ENCODE peak calls at places on chromosome 12, in five cellular contexts. K is HepG2, T is K562, P is GM12878, W is H1. R is an unnamed sample.

GRCh38 chr12:41368006-41368405 is 179.9 kb downstream of the PDZRN4 start:
- DNase-seq in P (no peak), W (no peak), K (no peak), T (no peak), R (peak)

GRCh38 chr12:21542412-21542811 is 16.3 kb downstream of the SPX start:
- DNase-seq in W (no peak), T (no peak), K (no peak), P (no peak), R (no peak)

GRCh38 chr12:57611116-57611809 is at the start of gene ARHGEF25:
- DNase-seq in K (peak), P (no peak), W (peak), T (peak), R (no peak)

GRCh38 chr12:49296034-49296835 is 1.3 kb downstream of the PRPH start:
- DNase-seq in T (peak), K (peak), P (no peak), W (peak), R (no peak)

GRCh38 chr12:122944588-122944987 is 21.7 kb downstream of the ABCB9 start:
- DNase-seq in P (no peak), K (peak), T (no peak), W (no peak), R (peak)

GRCh38 chr12:65826513-65827171 is 2.4 kb downstream of the HMGA2 start:
- DNase-seq in T (no peak), W (no peak), P (no peak), K (no peak), R (no peak)

GRCh38 chr12:69991683-69992297 is 166.8 kb downstream of the MYRFL start:
- DNase-seq in P (no peak), T (no peak), K (no peak), W (no peak), R (no peak)

GRCh38 chr12:116880817-116881324 is 370 bp downstream of the HRK start:
- DNase-seq in P (no peak), K (peak), T (peak), W (peak), R (no peak)

GRCh38 chr12:54162741-54163140 is 26.0 kb downstream of the SMUG1 start:
- DNase-seq in W (no peak), P (no peak), T (no peak), K (no peak), R (no peak)

GRCh38 chr12:38141239-38141638 is 175.3 kb upstream of the ALG10B start:
- DNase-seq in T (no peak), P (no peak), K (no peak), W (no peak), R (no peak)

GRCh38 chr12:113488322-113488721 is 16.7 kb upstream of the LHX5 start:
- DNase-seq in T (no peak), W (no peak), P (no peak), K (no peak), R (no peak)

GRCh38 chr12:105334568-105334967 is 4.1 kb downstream of the C12orf75 start:
- DNase-seq in K (no peak), W (no peak), P (no peak), T (no peak), R (no peak)
- TF ChIP-seq ZNF274 in K (no peak), W (no peak), P (no peak), T (no peak), R (no peak)

GRCh38 chr12:94587266-94588241 is 62.8 kb downstream of the TMCC3 start:
- DNase-seq in K (no peak), W (no peak), T (no peak), P (no peak), R (no peak)
- TF ChIP-seq POLR2A in K (no peak), W (no peak), T (no peak), P (no peak), R (no peak)

DNA sequence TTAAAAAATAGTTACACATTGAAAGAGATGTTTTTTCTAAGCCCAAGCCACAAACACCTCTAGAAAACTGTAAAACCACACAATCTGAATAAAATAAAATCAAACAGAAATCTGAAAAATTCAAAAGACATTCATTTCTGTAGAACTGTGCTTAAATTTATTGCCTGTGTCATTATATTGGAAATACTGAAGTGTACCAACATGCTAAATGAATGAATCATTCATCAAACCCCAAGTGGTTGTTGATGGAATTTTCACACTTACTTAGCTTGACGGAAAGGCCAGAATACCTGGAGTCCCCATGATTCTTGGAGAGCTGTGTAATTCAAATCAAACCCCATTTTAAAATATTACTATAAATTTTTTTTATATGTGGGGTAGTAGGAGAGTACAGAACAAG is 2.7 kb downstream of the KITLG start:
- DNase-seq in T (no peak), P (no peak), K (no peak), W (no peak), R (peak)
- H3K4me2 ChIP-seq in T (no peak), P (no peak), K (peak), W (no peak), R (peak)

GRCh38 chr12:5871741-5872140 is 73.3 kb downstream of the ANO2 start:
- DNase-seq in T (no peak), W (no peak), P (no peak), K (no peak), R (no peak)

GRCh38 chr12:5870183-5870582 is 74.9 kb downstream of the ANO2 start:
- DNase-seq in K (no peak), W (no peak), P (no peak), T (no peak), R (no peak)

GRCh38 chr12:5874514-5874913 is 70.5 kb downstream of the ANO2 start:
- DNase-seq in T (no peak), K (no peak), W (no peak), P (no peak), R (no peak)

GRCh38 chr12:5873341-5873919 is 71.6 kb downstream of the ANO2 start:
- DNase-seq in W (peak), T (no peak), P (no peak), K (no peak), R (no peak)

DNA sequence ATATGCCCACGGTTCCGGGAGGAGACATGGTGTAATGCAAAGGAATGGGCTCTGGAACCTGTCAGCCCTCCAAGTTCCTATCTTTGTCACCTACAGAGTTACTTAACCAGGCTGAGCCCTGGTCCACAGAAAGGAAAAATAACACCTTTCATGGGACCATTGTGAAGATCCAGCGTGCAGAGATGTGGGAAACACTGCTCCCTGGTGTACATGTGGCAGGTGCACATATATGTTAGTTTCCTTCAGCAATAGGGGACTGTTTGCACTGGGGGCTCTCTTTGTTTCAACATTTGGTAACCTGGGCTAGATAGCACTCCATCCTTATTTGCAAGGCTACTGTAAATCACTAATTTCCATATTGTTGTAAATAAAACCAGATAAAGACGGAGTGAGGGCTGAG is 72.3 kb downstream of the ANO2 start:
- DNase-seq in P (no peak), T (peak), W (no peak), K (peak), R (peak)
- TF ChIP-seq ZNF274 in P (no peak), T (no peak), W (no peak), K (no peak), R (no peak)

DNA sequence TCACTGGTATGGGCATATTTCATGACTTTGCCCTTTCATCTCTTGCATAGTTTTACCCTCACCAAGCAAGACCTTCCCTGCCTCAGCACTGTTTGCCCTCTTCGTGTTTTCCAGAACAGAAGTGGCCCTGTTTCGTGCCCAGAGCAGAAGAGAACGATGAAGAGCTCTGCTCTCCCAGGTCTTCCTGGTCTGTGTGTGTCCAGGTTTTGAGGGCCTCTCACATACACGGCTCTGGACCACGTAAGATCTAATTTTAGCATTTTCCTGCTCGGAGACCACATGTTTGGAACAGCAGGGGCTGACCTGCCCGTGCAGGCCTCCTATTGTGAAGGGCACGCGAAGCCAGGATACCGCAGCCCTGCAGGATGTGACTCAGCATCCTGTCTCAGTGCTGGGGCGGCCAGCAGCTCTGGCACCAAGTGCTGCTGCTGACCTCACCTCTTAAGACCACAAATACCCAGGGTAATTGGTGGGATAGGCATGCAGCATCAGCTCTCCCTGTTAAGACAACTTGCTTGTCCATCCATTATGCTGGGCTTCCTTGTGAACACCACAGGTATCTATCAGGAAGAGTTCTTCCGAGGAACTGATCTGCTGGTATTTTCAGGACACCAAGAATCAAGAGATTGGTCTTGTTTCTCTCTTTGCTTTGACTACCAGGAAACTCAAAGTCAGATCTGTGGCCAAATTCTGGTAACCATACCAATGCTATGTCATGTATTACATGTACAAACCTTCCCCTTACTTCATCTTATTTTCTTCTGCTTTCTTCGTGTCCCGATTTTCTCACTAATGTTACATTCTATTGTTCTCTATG is 19.0 kb downstream of the SSH1 start:
- DNase-seq in W (no peak), T (peak), K (peak), P (peak), R (peak)
- TF ChIP-seq POLR2A in W (no peak), T (peak), K (no peak), P (peak), R (no peak)

DNA sequence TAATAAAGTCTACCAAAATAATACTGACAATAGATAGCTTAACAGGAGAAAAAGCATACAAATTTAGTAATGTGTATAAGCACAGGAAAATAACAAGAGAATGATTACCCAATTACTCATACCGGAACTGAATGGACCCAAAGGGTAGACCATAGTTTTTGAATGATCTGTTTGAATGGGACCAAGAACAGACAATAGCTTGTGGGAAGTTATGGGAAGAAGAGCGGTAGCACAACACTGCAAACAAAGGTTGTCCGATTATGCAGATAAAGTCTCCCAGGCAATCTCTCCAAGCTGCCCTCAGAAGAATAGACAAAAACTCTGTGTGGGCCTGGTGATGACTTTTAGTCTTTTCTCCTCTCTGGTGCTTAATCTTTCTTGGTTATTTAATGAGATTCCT is 96.6 kb upstream of the NEDD1 start:
- DNase-seq in K (no peak), W (no peak), P (no peak), T (no peak), R (no peak)
- H3K4me2 ChIP-seq in K (no peak), W (no peak), P (no peak), T (no peak), R (no peak)

GRCh38 chr12:78279567-78279966 is 448.9 kb downstream of the NAV3 start:
- DNase-seq in K (no peak), W (no peak), P (no peak), T (no peak), R (no peak)
- TF ChIP-seq ZNF274 in K (no peak), W (no peak), P (no peak), T (no peak), R (no peak)

GRCh38 chr12:3148366-3149000 is 71.3 kb downstream of the TSPAN9 start:
- DNase-seq in P (no peak), T (no peak), W (no peak), K (no peak), R (no peak)
- TF ChIP-seq POLR2A in P (no peak), T (no peak), W (no peak), K (no peak), R (no peak)

GRCh38 chr12:112107728-112108447 is 695 bp downstream of the NAA25 start:
- DNase-seq in K (no peak), W (no peak), P (no peak), T (peak), R (no peak)

GRCh38 chr12:112103758-112104504 is 4.7 kb downstream of the NAA25 start:
- DNase-seq in P (no peak), K (no peak), T (no peak), W (no peak), R (no peak)

GRCh38 chr12:112102127-112102526 is 6.5 kb downstream of the NAA25 start:
- DNase-seq in P (no peak), T (no peak), W (no peak), K (no peak), R (no peak)

GRCh38 chr12:112107306-112107705 is 1.3 kb downstream of the NAA25 start:
- DNase-seq in T (peak), P (no peak), K (no peak), W (no peak), R (no peak)

GRCh38 chr12:112105891-112106290 is 2.7 kb downstream of the NAA25 start:
- DNase-seq in T (no peak), K (no peak), W (no peak), P (no peak), R (no peak)
- H3K4me2 ChIP-seq in T (peak), K (peak), W (no peak), P (peak), R (no peak)